ENCODE peak calls at places on chromosomes 7 and 10, in eight cellular contexts. W, A, T, P, E, B, N and V are unnamed samples.

GRCh38 chr10:5559642-5560141 is 34.9 kb downstream of the CALML3 start:
- DNase-seq in B (no peak), A (no peak), P (peak; percentile 60), E (peak; percentile 37), T (no peak), N (no peak), W (peak; percentile 79), V (no peak)

GRCh38 chr10:93835770-93836169 is 58.0 kb upstream of the SLC35G1 start:
- DNase-seq in T (no peak), A (no peak), B (no peak), W (no peak), P (no peak), E (no peak), N (no peak), V (no peak)

GRCh38 chr10:33005322-33006282 is 47.6 kb upstream of the ITGB1 start:
- DNase-seq in B (peak; percentile 68), P (peak; percentile 95), T (no peak), W (peak; percentile 97), A (peak; percentile 97), E (peak; percentile 71), N (peak; percentile 62), V (peak; percentile 88)

GRCh38 chr7:92788559-92789183 is 47.7 kb downstream of the CDK6 start:
- DNase-seq in E (no peak), P (no peak), W (no peak), T (no peak), A (no peak), N (no peak), B (no peak), V (no peak)

GRCh38 chr10:126157127-126157526 is 231.2 kb downstream of the ADAM12 start:
- DNase-seq in W (no peak), B (no peak), P (no peak), T (no peak), A (no peak), E (no peak), N (no peak), V (no peak)

GRCh38 chr10:3139135-3139910 is 33.3 kb downstream of the PITRM1 start:
- DNase-seq in W (no peak), P (no peak), E (peak; percentile 40), T (no peak), N (no peak), B (no peak), A (no peak), V (no peak)

GRCh38 chr7:4631664-4632171 is 50.4 kb upstream of the FOXK1 start:
- DNase-seq in T (peak; percentile 72), B (peak; percentile 8), W (peak; percentile 91), P (peak; percentile 96), N (peak; percentile 61), A (peak; percentile 77), E (peak; percentile 98), V (peak; percentile 84)

GRCh38 chr7:132577206-132578049 is 1.2 kb upstream of the PLXNA4 start:
- DNase-seq in T (peak; percentile 73), B (peak; percentile 61), W (peak; percentile 73), N (peak; percentile 90), E (peak; percentile 26), A (peak; percentile 11), P (peak; percentile 89), V (no peak)

GRCh38 chr7:66145404-66145843 is 30.8 kb downstream of the CRCP start:
- DNase-seq in N (peak; percentile 29), E (no peak), P (peak; percentile 93), T (no peak), W (peak; percentile 73), A (no peak), B (no peak), V (no peak)

GRCh38 chr7:151087247-151088018 is 1.2 kb downstream of the AGAP3 start:
- DNase-seq in N (peak; percentile 75), P (peak; percentile 69), E (no peak), T (no peak), W (peak; percentile 55), A (no peak), B (no peak), V (peak; percentile 76)

GRCh38 chr10:24720096-24720495 is 3.6 kb downstream of the ARHGAP21 start:
- DNase-seq in A (no peak), N (no peak), B (no peak), E (no peak), P (no peak), T (no peak), W (no peak), V (no peak)

GRCh38 chr10:24723386-24723787 is 300 bp downstream of the ARHGAP21 start:
- DNase-seq in A (no peak), W (peak; percentile 41), T (no peak), N (no peak), B (no peak), P (peak; percentile 37), E (peak; percentile 21), V (no peak)

GRCh38 chr10:24722676-24723385 is 856 bp downstream of the ARHGAP21 start:
- DNase-seq in W (peak; percentile 43), P (peak; percentile 64), A (no peak), E (peak; percentile 61), B (peak; percentile 62), T (peak; percentile 52), N (peak; percentile 85), V (peak; percentile 66)

GRCh38 chr10:24722131-24722675 is 1.5 kb downstream of the ARHGAP21 start:
- DNase-seq in A (no peak), B (no peak), P (no peak), N (no peak), T (no peak), W (peak; percentile 24), E (peak; percentile 23), V (no peak)

DNA sequence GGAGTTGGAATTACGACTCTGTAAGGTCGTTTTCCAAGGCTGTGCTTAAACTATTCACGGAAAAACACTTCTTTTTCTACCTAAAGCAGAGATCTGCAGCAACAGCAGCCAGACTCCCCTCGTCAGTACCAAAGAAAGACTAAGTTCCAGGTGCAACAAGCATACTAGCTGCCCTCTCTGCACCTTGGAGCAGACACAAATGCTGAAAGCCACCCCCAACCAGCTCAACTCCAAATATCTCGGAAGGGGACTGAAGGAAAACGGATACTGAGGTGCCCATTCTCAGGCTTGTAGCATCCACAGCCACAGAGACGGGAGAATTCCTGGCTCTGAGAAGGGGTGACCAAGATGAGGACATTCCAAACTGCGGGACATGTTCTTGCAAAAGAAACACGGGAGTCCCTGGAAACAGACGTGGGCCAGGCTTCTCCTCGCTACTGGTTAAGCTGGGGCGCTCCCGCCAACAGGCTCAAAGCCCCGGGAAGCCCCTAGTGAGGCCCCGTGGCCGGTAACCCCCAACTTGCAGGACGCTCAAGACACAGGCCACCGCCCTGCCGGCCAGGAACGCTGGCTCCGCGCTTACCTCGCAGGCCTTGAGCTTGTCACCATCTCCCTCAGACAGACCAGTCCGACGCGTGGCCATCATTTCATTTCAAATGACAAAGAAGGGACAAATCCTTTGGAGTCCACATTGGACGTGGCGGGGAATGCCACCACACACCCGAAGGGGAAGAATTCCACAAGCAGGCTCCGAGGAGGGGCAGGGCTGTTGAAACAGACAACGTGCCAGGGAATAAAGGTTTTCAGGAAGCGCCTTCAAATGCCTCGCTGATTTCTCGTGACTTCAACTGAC is 2.2 kb downstream of the ARHGAP21 start:
- DNase-seq in W (peak; percentile 28), T (no peak), E (peak; percentile 20), N (peak; percentile 44), B (peak; percentile 11), P (no peak), A (no peak), V (peak; percentile 56)
- TF ChIP-seq CTCF in W (no peak), T (no peak), E (no peak), N (no peak), B (no peak), P (no peak), A (no peak), V (no peak)

DNA sequence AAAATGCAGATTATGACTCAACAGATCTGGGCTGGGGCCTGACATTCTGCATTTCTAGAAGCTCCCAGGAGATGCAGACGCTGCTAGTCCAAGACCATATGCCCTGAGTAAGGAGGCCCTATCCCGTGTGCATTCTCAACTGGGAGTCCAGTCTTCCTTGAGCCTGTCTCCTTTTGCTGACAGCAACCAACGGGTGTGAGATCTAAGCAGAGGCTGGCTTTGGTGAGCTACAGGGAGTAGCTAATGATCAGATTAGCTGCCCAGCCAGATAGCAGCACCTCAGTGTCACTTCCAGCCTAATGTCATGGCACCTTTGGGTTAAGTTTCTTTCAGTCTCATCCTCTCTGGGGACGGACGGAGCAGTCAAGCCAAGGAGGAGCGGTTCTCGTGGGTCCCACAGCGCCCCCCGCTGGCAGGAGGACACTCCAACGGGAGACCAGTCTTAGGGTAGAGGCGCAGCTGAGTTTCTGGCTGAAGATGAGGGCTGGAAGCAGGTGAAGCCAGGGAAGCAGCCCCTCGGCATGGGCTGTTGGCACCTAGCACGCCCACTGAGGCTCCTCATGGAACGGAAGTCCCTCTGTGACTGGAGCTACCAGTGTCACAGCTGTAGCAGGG is 154.0 kb downstream of the CCDC3 start:
- DNase-seq in B (peak; percentile 55), N (peak; percentile 26), T (no peak), E (no peak), A (no peak), P (no peak), W (no peak), V (no peak)
- TF ChIP-seq CTCF in B (peak; percentile 42), N (peak; percentile 41), T (no peak), E (peak; percentile 26), A (peak; percentile 25), P (no peak), W (peak; percentile 14), V (peak; percentile 14)

GRCh38 chr7:131328387-131329175 is 905 bp downstream of the MKLN1 start:
- DNase-seq in B (no peak), W (peak; percentile 61), A (no peak), N (no peak), T (no peak), P (peak; percentile 48), E (no peak), V (no peak)

GRCh38 chr7:131326576-131326975 is 1.1 kb upstream of the MKLN1 start:
- DNase-seq in W (no peak), B (no peak), E (peak; percentile 24), P (no peak), T (no peak), A (no peak), N (no peak), V (no peak)

GRCh38 chr7:131327049-131327625 is 539 bp upstream of the MKLN1 start:
- DNase-seq in P (peak; percentile 81), N (peak; percentile 63), A (peak; percentile 43), E (peak; percentile 64), B (peak; percentile 44), W (peak; percentile 81), T (no peak), V (peak; percentile 49)

GRCh38 chr7:131329176-131329570 is 1.5 kb downstream of the MKLN1 start:
- DNase-seq in P (peak; percentile 24), T (no peak), W (no peak), E (peak; percentile 21), A (no peak), B (no peak), N (no peak), V (no peak)

GRCh38 chr7:131327626-131328386 is at the start of gene MKLN1:
- DNase-seq in W (peak; percentile 88), N (peak; percentile 97), A (peak; percentile 44), E (peak; percentile 83), P (peak; percentile 93), B (peak; percentile 90), T (peak; percentile 89), V (peak; percentile 96)
- TF ChIP-seq CTCF in W (no peak), N (no peak), A (no peak), E (no peak), P (no peak), B (no peak), T (peak; percentile 20), V (no peak)

DNA sequence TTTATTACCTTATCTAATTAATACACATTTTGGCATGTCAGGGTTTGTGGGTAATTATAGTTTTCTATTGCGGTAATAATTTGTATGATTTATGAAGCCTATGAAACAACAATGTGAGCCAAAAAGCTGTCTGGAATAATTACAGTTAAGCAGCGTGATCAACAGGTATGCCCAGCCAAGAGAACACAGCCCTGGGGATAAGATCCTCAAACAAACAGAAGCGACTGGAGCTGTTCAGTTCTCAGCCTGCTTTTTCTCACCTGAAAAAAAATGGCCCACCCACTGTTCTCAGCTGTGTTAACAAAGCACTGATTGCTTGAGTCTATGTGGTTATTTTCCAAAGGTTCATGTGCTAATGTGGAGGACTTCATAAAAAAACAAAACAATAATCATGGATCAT is 855.8 kb downstream of the GATA3 start:
- DNase-seq in B (no peak), E (no peak), A (no peak), P (no peak), W (no peak), N (no peak), T (no peak), V (no peak)
- TF ChIP-seq CTCF in B (no peak), E (no peak), A (no peak), P (no peak), W (no peak), N (no peak), T (no peak), V (no peak)